ENCODE peak calls at places on chromosome X, in four cellular contexts. F is HEK293T, V is T1000, J is nucleus accumbens. X is an unnamed sample.

GRCh38 chrX:10819973-10820372 is 199.6 kb upstream of the MID1 start:
- DNase-seq in V (no peak), J (no peak), F (no peak), X (no peak)

GRCh38 chrX:15619053-15619772 is 18.5 kb upstream of the ACE2 start:
- DNase-seq in J (no peak), V (peak; percentile 13), F (no peak), X (no peak)

GRCh38 chrX:70452143-70452733 is 7.6 kb downstream of the DLG3 start:
- DNase-seq in V (peak; percentile 35), F (peak; percentile 65), J (no peak), X (no peak)

GRCh38 chrX:134162032-134162431 is 75.0 kb upstream of the CCDC160 start:
- DNase-seq in F (no peak), V (no peak), J (no peak), X (no peak)

GRCh38 chrX:17413228-17413627 is 38.2 kb downstream of the NHS start:
- DNase-seq in J (no peak), F (no peak), V (no peak), X (no peak)

GRCh38 chrX:23381099-23381498 is 46.5 kb downstream of the PTCHD1 start:
- DNase-seq in F (no peak), V (no peak), J (no peak), X (no peak)

GRCh38 chrX:39764441-39764914 is 333.3 kb downstream of the BCOR start:
- DNase-seq in J (no peak), F (no peak), V (no peak), X (no peak)

GRCh38 chrX:71098302-71098701 is 2.7 kb downstream of the FOXO4 start:
- DNase-seq in J (peak; percentile 48), F (peak; percentile 55), V (no peak), X (peak; percentile 39)

GRCh38 chrX:50813843-50814661 is at the start of gene SHROOM4:
- DNase-seq in J (peak; percentile 77), F (no peak), V (no peak), X (peak; percentile 76)

GRCh38 chrX:132612990-132613564 is 124.2 kb upstream of the MBNL3 start:
- DNase-seq in V (no peak), J (no peak), F (peak; percentile 63), X (no peak)

GRCh38 chrX:11059923-11060322 is 51.2 kb upstream of the HCCS start:
- DNase-seq in J (no peak), V (no peak), F (no peak), X (no peak)

GRCh38 chrX:2500091-2500680 is 590 bp downstream of the DHRSX start:
- DNase-seq in V (no peak), J (no peak), F (peak; percentile 45), X (no peak)

GRCh38 chrX:38886112-38886511 is 84.9 kb downstream of the MID1IP1 start:
- DNase-seq in F (no peak), V (no peak), J (no peak), X (no peak)

GRCh38 chrX:84168095-84168494 is 19.9 kb downstream of the RPS6KA6 start:
- DNase-seq in J (no peak), F (no peak), V (no peak), X (no peak)

GRCh38 chrX:148960060-148960459 is 459.6 kb downstream of the AFF2 start:
- DNase-seq in J (no peak), F (no peak), V (no peak), X (no peak)

GRCh38 chrX:148501121-148502066 is 977 bp downstream of the AFF2 start:
- DNase-seq in J (no peak), V (no peak), F (peak; percentile 12), X (no peak)

GRCh38 chrX:123525131-123525725 is 207.6 kb downstream of the THOC2 start:
- DNase-seq in V (no peak), J (no peak), F (no peak), X (no peak)

GRCh38 chrX:111003118-111003517 is 92.9 kb upstream of the PAK3 start:
- DNase-seq in V (no peak), J (no peak), F (no peak), X (no peak)

GRCh38 chrX:132610536-132610935 is 121.7 kb upstream of the MBNL3 start:
- DNase-seq in J (no peak), V (no peak), F (no peak), X (no peak)

GRCh38 chrX:129690435-129690834 is 35.7 kb upstream of the APLN start:
- DNase-seq in V (no peak), F (no peak), J (no peak), X (no peak)

GRCh38 chrX:140503714-140504351 is 1.0 kb downstream of the SOX3 start:
- DNase-seq in V (no peak), F (peak; percentile 37), J (no peak), X (peak; percentile 28)

GRCh38 chrX:17078031-17078730 is 131.7 kb downstream of the REPS2 start:
- DNase-seq in J (no peak), V (no peak), F (no peak), X (no peak)

GRCh38 chrX:18272222-18272621 is 51.5 kb upstream of the BEND2 start:
- DNase-seq in V (no peak), F (no peak), J (no peak), X (no peak)

GRCh38 chrX:39677987-39678840 is 419.5 kb downstream of the BCOR start:
- DNase-seq in V (no peak), F (no peak), J (peak; percentile 86), X (peak; percentile 92)

GRCh38 chrX:7985568-7985967 is 58.4 kb upstream of the PNPLA4 start:
- DNase-seq in F (no peak), V (no peak), J (no peak), X (no peak)

GRCh38 chrX:124592745-124593144 is 246.4 kb downstream of the SH2D1A start:
- DNase-seq in F (no peak), V (no peak), J (no peak), X (no peak)

GRCh38 chrX:53224860-53225797 is at the start of gene KDM5C:
- DNase-seq in F (peak; percentile 98), J (peak; percentile 93), V (peak; percentile 88), X (peak; percentile 87)

GRCh38 chrX:131565909-131566308 is 22.0 kb downstream of the OR13H1 start:
- DNase-seq in V (no peak), J (no peak), F (no peak), X (no peak)

GRCh38 chrX:70635227-70635626 is 190.6 kb downstream of the DLG3 start:
- DNase-seq in F (no peak), V (no peak), J (no peak), X (no peak)

GRCh38 chrX:115894087-115894486 is 276.5 kb upstream of the AGTR2 start:
- DNase-seq in F (peak; percentile 45), V (no peak), J (peak; percentile 66), X (peak; percentile 40)

GRCh38 chrX:87397103-87397886 is 120.3 kb upstream of the KLHL4 start:
- DNase-seq in F (no peak), V (no peak), J (no peak), X (no peak)

GRCh38 chrX:139106111-139106510 is 394.6 kb upstream of the FGF13 start:
- DNase-seq in J (no peak), V (no peak), F (no peak), X (no peak)

GRCh38 chrX:20309796-20310195 is 43.1 kb upstream of the RPS6KA3 start:
- DNase-seq in F (no peak), V (no peak), J (no peak), X (no peak)

GRCh38 chrX:123201720-123202119 is 17.6 kb downstream of the GRIA3 start:
- DNase-seq in J (no peak), V (no peak), F (no peak), X (no peak)

GRCh38 chrX:115023139-115023538 is 5.7 kb upstream of the IL13RA2 start:
- DNase-seq in F (no peak), V (no peak), J (no peak), X (no peak)

GRCh38 chrX:120378570-120378969 is 16.7 kb downstream of the ATP1B4 start:
- DNase-seq in F (no peak), J (no peak), V (no peak), X (no peak)

X was measured in putamen.